ENCODE peak calls at places on chromosomes 16 and 17, in six cellular contexts. Y is SK-N-SH, T is neural progenitor cell, K is HCT116, I is PC-3, B is OCI-LY7. C is an unnamed sample. For H3K9me3, the result is how much of the 10 kb centered on the place peaks cover.

GRCh38 chr17:80979547-80980378 is 11.9 kb upstream of the CHMP6 start:
- DNase-seq in Y (no peak), T (no peak), K (no peak), I (no peak), B (no peak), C (no peak)

GRCh38 chr16:54355251-54355650 is 68.7 kb upstream of the IRX3 start:
- DNase-seq in Y (no peak), T (no peak), K (no peak), I (no peak), B (no peak), C (peak)

GRCh38 chr16:57422026-57422944 is 17.7 kb downstream of the CCL17 start:
- DNase-seq in Y (peak), T (peak), K (no peak), I (peak), B (peak), C (peak)

GRCh38 chr17:35056013-35056412 is 7.5 kb downstream of the RFFL start:
- DNase-seq in Y (no peak), T (peak), K (no peak), I (no peak), B (no peak), C (no peak)

GRCh38 chr16:12557808-12558207 is 245.9 kb downstream of the CPPED1 start:
- DNase-seq in Y (no peak), T (peak), K (no peak), I (no peak), B (peak), C (no peak)

GRCh38 chr17:19590912-19591551 is 57.4 kb downstream of the SLC47A1 start:
- DNase-seq in Y (peak), T (peak), K (no peak), I (no peak), B (no peak), C (no peak)

GRCh38 chr16:11155284-11155806 is 100.7 kb downstream of the SOCS1 start:
- DNase-seq in Y (no peak), T (no peak), K (no peak), I (peak), B (no peak), C (peak)

GRCh38 chr17:45986056-45986455 is 13.0 kb upstream of the STH start:
- DNase-seq in Y (no peak), T (no peak), K (no peak), I (no peak), B (no peak), C (no peak)

GRCh38 chr17:80789356-80789902 is 202.2 kb upstream of the CHMP6 start:
- DNase-seq in Y (no peak), T (no peak), K (peak), I (peak), B (peak), C (peak)

GRCh38 chr16:15963307-15963910 is 14.0 kb downstream of the ABCC1 start:
- DNase-seq in Y (no peak), T (no peak), K (no peak), I (no peak), B (peak), C (no peak)

GRCh38 chr17:66900126-66901010 is 64.1 kb upstream of the CACNG4 start:
- DNase-seq in Y (peak), T (no peak), K (peak), I (peak), B (peak), C (peak)

GRCh38 chr17:3040882-3041281 is 22.5 kb downstream of the OR1D5 start:
- DNase-seq in Y (no peak), T (no peak), K (no peak), I (no peak), B (no peak), C (no peak)

GRCh38 chr17:81741049-81741593 is 29.0 kb downstream of the SLC25A10 start:
- DNase-seq in Y (no peak), T (no peak), K (no peak), I (no peak), B (no peak), C (no peak)

GRCh38 chr17:75626496-75627038 is 6.7 kb upstream of the SMIM5 start:
- DNase-seq in Y (peak), T (no peak), K (no peak), I (no peak), B (no peak), C (no peak)

GRCh38 chr17:7167832-7168231 is 11.3 kb downstream of the ASGR1 start:
- DNase-seq in Y (no peak), T (no peak), K (no peak), I (no peak), B (no peak), C (peak)

GRCh38 chr17:3026856-3027751 is 36.3 kb downstream of the OR1D5 start:
- DNase-seq in Y (no peak), T (peak), K (no peak), I (no peak), B (no peak), C (no peak)

GRCh38 chr17:19508327-19508867 is 25.3 kb upstream of the SLC47A1 start:
- DNase-seq in Y (peak), T (peak), K (no peak), I (no peak), B (peak), C (no peak)

GRCh38 chr16:57152096-57153093 is 33.4 kb downstream of the PSME3IP1 start:
- DNase-seq in Y (no peak), T (no peak), K (no peak), I (no peak), B (no peak), C (no peak)

GRCh38 chr17:75032896-75033294 is 13.9 kb downstream of the ATP5PD start:
- DNase-seq in Y (no peak), T (no peak), K (no peak), I (peak), B (no peak), C (peak)

GRCh38 chr17:33200587-33200986 is 92.5 kb downstream of the ASIC2 start:
- DNase-seq in Y (peak), T (no peak), K (no peak), I (peak), B (no peak), C (peak)

GRCh38 chr17:75980188-75981018 is 1.4 kb downstream of the TEN1 start:
- DNase-seq in Y (no peak), T (no peak), K (no peak), I (no peak), B (no peak), C (peak)

GRCh38 chr16:56589141-56590039 is at the start of gene MT3:
- DNase-seq in Y (peak), T (peak), K (no peak), I (peak), B (no peak), C (peak)

GRCh38 chr16:66360624-66361324 is 5.7 kb upstream of the CDH5 start:
- DNase-seq in Y (no peak), T (no peak), K (no peak), I (no peak), B (peak), C (no peak)

GRCh38 chr17:40218006-40218739 is 931 bp upstream of the WIPF2 start:
- DNase-seq in Y (no peak), T (no peak), K (no peak), I (no peak), B (no peak), C (no peak)
- H3K4me3 ChIP-seq in Y (no peak), T (peak), K (no peak), I (no peak), B (peak), C (peak)

GRCh38 chr17:83191388-83192160 is 112.2 kb downstream of the METRNL start:
- DNase-seq in Y (no peak), T (no peak), K (no peak), I (no peak), B (no peak), C (no peak)
- H3K9me3 ChIP-seq in Y (under half), T (under half), K (under half), I (under half), B (under half), C (under half)

GRCh38 chr17:42111265-42111636 is 1.3 kb downstream of the DHX58 start:
- DNase-seq in Y (peak), T (no peak), K (no peak), I (no peak), B (no peak), C (no peak)

GRCh38 chr17:42113293-42114069 is 967 bp upstream of the DHX58 start:
- DNase-seq in Y (no peak), T (no peak), K (no peak), I (no peak), B (no peak), C (no peak)

GRCh38 chr17:42114118-42114517 is 1.6 kb upstream of the DHX58 start:
- DNase-seq in Y (no peak), T (no peak), K (no peak), I (no peak), B (no peak), C (no peak)

GRCh38 chr17:42111901-42112551 is 488 bp downstream of the DHX58 start:
- DNase-seq in Y (no peak), T (no peak), K (no peak), I (no peak), B (no peak), C (peak)

DNA sequence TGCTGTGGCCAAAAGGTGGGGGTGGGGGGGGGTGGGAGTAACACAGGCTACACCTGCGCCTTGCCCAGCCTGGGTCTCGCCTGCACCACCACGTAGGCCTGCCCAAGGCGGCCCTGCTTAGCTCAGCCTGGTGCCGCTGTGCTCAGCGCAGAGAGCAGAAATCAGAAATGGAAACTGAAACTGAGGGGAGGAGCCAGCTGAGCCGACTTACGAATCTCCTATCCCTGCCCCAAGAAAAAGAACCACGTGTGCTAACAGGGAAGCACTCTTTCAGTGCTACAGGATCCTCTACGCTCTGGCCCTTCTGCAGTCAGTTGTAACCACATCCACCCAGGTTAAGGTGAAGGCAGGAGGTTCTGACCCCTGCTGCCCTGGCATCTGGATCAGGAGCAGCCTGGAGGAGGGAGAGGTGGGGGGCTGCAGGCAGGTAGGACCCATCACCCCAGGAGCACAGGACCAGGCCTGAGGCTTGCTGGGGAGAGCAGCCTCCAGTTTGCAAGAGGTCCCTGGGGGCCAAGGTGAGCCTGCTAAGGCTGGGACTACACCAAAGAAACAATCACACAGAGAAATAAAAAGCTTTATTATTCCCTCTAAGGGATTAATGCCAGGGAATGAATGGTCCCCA is at the start of gene DHX58:
- DNase-seq in Y (no peak), T (no peak), K (no peak), I (no peak), B (peak), C (peak)
- TF ChIP-seq EZH2phosphoT487 in Y (no peak), T (no peak), K (no peak), I (no peak), B (no peak), C (no peak)

DNA sequence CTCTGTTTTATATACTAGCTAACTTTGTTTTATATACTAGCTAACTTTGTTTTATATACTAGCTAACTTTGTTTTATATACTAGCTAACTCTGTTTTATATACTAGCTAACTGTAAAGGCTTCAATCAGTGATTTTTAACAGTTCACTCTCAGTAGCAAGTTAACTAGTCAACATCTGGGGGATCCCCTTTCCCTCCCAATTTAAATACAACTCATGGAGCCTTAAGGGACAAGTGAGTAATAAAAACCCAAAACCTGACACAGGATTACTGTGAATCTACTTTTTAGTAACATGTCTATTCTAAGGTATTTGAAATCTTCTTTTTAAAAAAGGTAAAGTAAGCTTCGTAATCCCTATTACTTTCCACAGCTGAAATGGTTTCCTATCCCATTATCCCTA is 32.2 kb downstream of the FAM222B start:
- DNase-seq in Y (no peak), T (no peak), K (no peak), I (no peak), B (no peak), C (no peak)
- H3K4me3 ChIP-seq in Y (no peak), T (peak), K (no peak), I (no peak), B (no peak), C (no peak)

GRCh38 chr16:35911899-35912298 is 2452.5 kb downstream of the TP53TG3F start:
- DNase-seq in Y (no peak), T (no peak), K (no peak), I (no peak), B (no peak), C (no peak)
- H3K9me3 ChIP-seq in Y (under half), T (under half), K (under half), I (under half), B (under half), C (under half)

GRCh38 chr17:30429155-30429554 is 48.1 kb upstream of the GOSR1 start:
- DNase-seq in Y (no peak), T (no peak), K (no peak), I (no peak), B (no peak), C (peak)
- TF ChIP-seq EZH2phosphoT487 in Y (no peak), T (no peak), K (no peak), I (no peak), B (no peak), C (no peak)